ENCODE peak calls at places on chromosomes 4 and X, in five cellular contexts. D is T-cell, O is keratinocyte, F is anterior cingulate cortex, L is SIG-M5. M is an unnamed sample.

GRCh38 chrX:143635915-143636314 is at the start of gene SLITRK4:
- DNase-seq in D (no peak), F (peak; percentile 4), L (no peak), O (no peak), M (no peak)

GRCh38 chr4:144985014-144985413 is 113.0 kb downstream of the ANAPC10 start:
- DNase-seq in O (no peak), D (no peak), F (no peak), L (no peak), M (no peak)

GRCh38 chr4:137226900-137227299 is 305.4 kb downstream of the PCDH18 start:
- DNase-seq in L (no peak), D (no peak), O (no peak), F (no peak), M (no peak)

GRCh38 chrX:49754238-49754857 is 58.6 kb upstream of the PAGE1 start:
- DNase-seq in D (peak; percentile 44), O (no peak), F (peak; percentile 0), L (no peak), M (peak; percentile 20)

GRCh38 chr4:181685911-181686310 is 557.3 kb upstream of the TENM3 start:
- DNase-seq in L (no peak), O (no peak), D (no peak), F (no peak), M (no peak)

GRCh38 chr4:37653601-37654000 is 32.6 kb downstream of the RELL1 start:
- DNase-seq in L (no peak), O (no peak), D (no peak), F (no peak), M (no peak)

GRCh38 chrX:100946521-100946920 is 17.8 kb upstream of the XKRX start:
- DNase-seq in O (no peak), F (no peak), D (no peak), L (no peak), M (no peak)

GRCh38 chr4:182307746-182308145 is 64.5 kb downstream of the TENM3 start:
- DNase-seq in O (peak; percentile 89), D (no peak), F (no peak), L (no peak), M (no peak)

GRCh38 chr4:69589884-69590283 is 49.6 kb downstream of the UGT2A2 start:
- DNase-seq in L (no peak), O (no peak), D (no peak), F (no peak), M (no peak)

GRCh38 chr4:114100288-114101031 is 121.0 kb upstream of the ARSJ start:
- DNase-seq in D (no peak), F (no peak), L (no peak), O (no peak), M (no peak)

GRCh38 chr4:116005806-116006088 is 892.3 kb upstream of the NDST4 start:
- DNase-seq in D (no peak), L (no peak), O (no peak), F (no peak), M (no peak)

GRCh38 chr4:54232151-54232688 is 3.1 kb downstream of the PDGFRA start:
- DNase-seq in L (no peak), O (no peak), F (no peak), D (no peak), M (peak; percentile 54)

GRCh38 chrX:55039471-55039870 is 8.7 kb upstream of the ALAS2 start:
- DNase-seq in O (no peak), F (no peak), D (no peak), L (no peak), M (no peak)

GRCh38 chr4:13386405-13387107 is 97.6 kb downstream of the RAB28 start:
- DNase-seq in D (no peak), F (no peak), O (no peak), L (no peak), M (no peak)

GRCh38 chrX:17564689-17565409 is 172.4 kb upstream of the SCML1 start:
- DNase-seq in D (no peak), L (no peak), F (no peak), O (no peak), M (peak; percentile 21)

GRCh38 chr4:181597766-181598165 is 645.4 kb upstream of the TENM3 start:
- DNase-seq in F (no peak), D (no peak), L (no peak), O (no peak), M (no peak)

GRCh38 chr4:1619151-1619672 is 64.9 kb downstream of the FAM53A start:
- DNase-seq in L (no peak), D (no peak), O (no peak), F (no peak), M (no peak)

GRCh38 chr4:137703225-137703624 is 170.9 kb upstream of the PCDH18 start:
- DNase-seq in L (no peak), D (no peak), O (no peak), F (no peak), M (no peak)